ENCODE peak calls at places on chromosomes 4 and X, in seven cellular contexts. One of them, this sample, is unnamed.

GRCh38 chr4:7365472-7366179 is 69.1 kb downstream of the PSAPL1 start:
- DNase-seq in HL-60: no peak
- DNase-seq in breast epithelium: no peak
- DNase-seq in A549: no peak
- DNase-seq in substantia nigra: peak
- DNase-seq in tibial nerve: no peak
- DNase-seq in mesendoderm: no peak
- DNase-seq in this sample: no peak

GRCh38 chr4:188934320-188934975 is 795.2 kb downstream of the TRIML1 start:
- DNase-seq in HL-60: no peak
- DNase-seq in breast epithelium: no peak
- DNase-seq in A549: no peak
- DNase-seq in substantia nigra: no peak
- DNase-seq in tibial nerve: no peak
- DNase-seq in mesendoderm: no peak
- DNase-seq in this sample: no peak

GRCh38 chrX:129522184-129523059 is 868 bp downstream of the SMARCA1 start:
- DNase-seq in HL-60: no peak
- DNase-seq in breast epithelium: peak
- DNase-seq in A549: peak
- DNase-seq in substantia nigra: peak
- DNase-seq in tibial nerve: peak
- DNase-seq in mesendoderm: peak
- DNase-seq in this sample: no peak

GRCh38 chrX:18964880-18965279 is 19.0 kb downstream of the PHKA2 start:
- DNase-seq in HL-60: no peak
- DNase-seq in breast epithelium: no peak
- DNase-seq in A549: no peak
- DNase-seq in substantia nigra: no peak
- DNase-seq in tibial nerve: no peak
- DNase-seq in mesendoderm: no peak
- DNase-seq in this sample: no peak

GRCh38 chrX:119502727-119503483 is 34.7 kb downstream of the SLC25A5 start:
- DNase-seq in HL-60: no peak
- DNase-seq in breast epithelium: no peak
- DNase-seq in A549: peak
- DNase-seq in substantia nigra: no peak
- DNase-seq in tibial nerve: no peak
- DNase-seq in mesendoderm: no peak
- DNase-seq in this sample: no peak

GRCh38 chr4:7970031-7970946 is 30.6 kb upstream of the AFAP1 start:
- DNase-seq in HL-60: no peak
- DNase-seq in breast epithelium: no peak
- DNase-seq in A549: no peak
- DNase-seq in substantia nigra: no peak
- DNase-seq in tibial nerve: no peak
- DNase-seq in mesendoderm: peak
- DNase-seq in this sample: no peak

GRCh38 chrX:137342969-137343368 is 223.0 kb upstream of the ZIC3 start:
- DNase-seq in HL-60: no peak
- DNase-seq in breast epithelium: no peak
- DNase-seq in A549: no peak
- DNase-seq in substantia nigra: no peak
- DNase-seq in tibial nerve: no peak
- DNase-seq in mesendoderm: no peak
- DNase-seq in this sample: no peak

GRCh38 chrX:56785442-56785841 is 56.4 kb downstream of the NBDY start:
- DNase-seq in HL-60: no peak
- DNase-seq in breast epithelium: no peak
- DNase-seq in A549: no peak
- DNase-seq in substantia nigra: no peak
- DNase-seq in tibial nerve: no peak
- DNase-seq in mesendoderm: no peak
- DNase-seq in this sample: no peak

GRCh38 chr4:53744446-53745160 is 153.3 kb upstream of the LNX1 start:
- DNase-seq in HL-60: no peak
- DNase-seq in breast epithelium: no peak
- DNase-seq in A549: no peak
- DNase-seq in substantia nigra: no peak
- DNase-seq in tibial nerve: no peak
- DNase-seq in mesendoderm: peak
- DNase-seq in this sample: no peak

GRCh38 chrX:115260330-115260729 is 26.4 kb upstream of the LRCH2 start:
- DNase-seq in HL-60: no peak
- DNase-seq in breast epithelium: no peak
- DNase-seq in A549: no peak
- DNase-seq in substantia nigra: no peak
- DNase-seq in tibial nerve: no peak
- DNase-seq in mesendoderm: no peak
- DNase-seq in this sample: no peak

GRCh38 chrX:153608821-153609220 is 9.9 kb upstream of the CCNQ start:
- DNase-seq in HL-60: no peak
- DNase-seq in breast epithelium: no peak
- DNase-seq in A549: no peak
- DNase-seq in substantia nigra: no peak
- DNase-seq in tibial nerve: no peak
- DNase-seq in mesendoderm: no peak
- DNase-seq in this sample: no peak

GRCh38 chrX:7787714-7788113 is 55.3 kb upstream of the VCX start:
- DNase-seq in HL-60: no peak
- DNase-seq in breast epithelium: no peak
- DNase-seq in A549: no peak
- DNase-seq in substantia nigra: no peak
- DNase-seq in tibial nerve: no peak
- DNase-seq in mesendoderm: no peak
- DNase-seq in this sample: no peak

GRCh38 chrX:105515561-105515960 is 295.1 kb upstream of the TEX13A start:
- DNase-seq in HL-60: no peak
- DNase-seq in breast epithelium: no peak
- DNase-seq in A549: no peak
- DNase-seq in substantia nigra: no peak
- DNase-seq in tibial nerve: no peak
- DNase-seq in mesendoderm: no peak
- DNase-seq in this sample: no peak

GRCh38 chr4:791866-792630 is 33.9 kb downstream of the CPLX1 start:
- DNase-seq in HL-60: no peak
- DNase-seq in breast epithelium: peak
- DNase-seq in A549: no peak
- DNase-seq in substantia nigra: no peak
- DNase-seq in tibial nerve: peak
- DNase-seq in mesendoderm: peak
- DNase-seq in this sample: no peak

GRCh38 chr4:106058919-106059318 is 163.6 kb downstream of the NPNT start:
- DNase-seq in HL-60: no peak
- DNase-seq in breast epithelium: no peak
- DNase-seq in A549: no peak
- DNase-seq in substantia nigra: no peak
- DNase-seq in tibial nerve: no peak
- DNase-seq in mesendoderm: no peak
- DNase-seq in this sample: no peak

GRCh38 chr4:59945716-59946115 is 1254.4 kb upstream of the ADGRL3 start:
- DNase-seq in HL-60: no peak
- DNase-seq in breast epithelium: no peak
- DNase-seq in A549: no peak
- DNase-seq in substantia nigra: no peak
- DNase-seq in tibial nerve: no peak
- DNase-seq in mesendoderm: no peak
- DNase-seq in this sample: no peak

GRCh38 chr4:55947254-55947882 is 1.4 kb upstream of the CEP135 start:
- DNase-seq in HL-60: peak
- DNase-seq in breast epithelium: no peak
- DNase-seq in A549: no peak
- DNase-seq in substantia nigra: no peak
- DNase-seq in tibial nerve: no peak
- DNase-seq in mesendoderm: no peak
- DNase-seq in this sample: no peak

GRCh38 chrX:123869488-123869887 is 9.6 kb downstream of the XIAP start:
- DNase-seq in HL-60: no peak
- DNase-seq in breast epithelium: no peak
- DNase-seq in A549: no peak
- DNase-seq in substantia nigra: no peak
- DNase-seq in tibial nerve: no peak
- DNase-seq in mesendoderm: no peak
- DNase-seq in this sample: no peak

GRCh38 chr4:78990938-78991810 is 51.9 kb upstream of the PAQR3 start:
- DNase-seq in HL-60: no peak
- DNase-seq in breast epithelium: no peak
- DNase-seq in A549: no peak
- DNase-seq in substantia nigra: no peak
- DNase-seq in tibial nerve: no peak
- DNase-seq in mesendoderm: peak
- DNase-seq in this sample: no peak

GRCh38 chr4:123463869-123464268 is 67.3 kb downstream of the SPRY1 start:
- DNase-seq in HL-60: no peak
- DNase-seq in breast epithelium: no peak
- DNase-seq in A549: no peak
- DNase-seq in substantia nigra: no peak
- DNase-seq in tibial nerve: no peak
- DNase-seq in mesendoderm: no peak
- DNase-seq in this sample: no peak

GRCh38 chr4:5824635-5825034 is 68.3 kb downstream of the CRMP1 start:
- DNase-seq in HL-60: no peak
- DNase-seq in breast epithelium: no peak
- DNase-seq in A549: peak
- DNase-seq in substantia nigra: no peak
- DNase-seq in tibial nerve: no peak
- DNase-seq in mesendoderm: peak
- DNase-seq in this sample: no peak

GRCh38 chrX:80812176-80812575 is 2.5 kb upstream of the BRWD3 start:
- DNase-seq in HL-60: peak
- DNase-seq in breast epithelium: no peak
- DNase-seq in A549: no peak
- DNase-seq in substantia nigra: no peak
- DNase-seq in tibial nerve: no peak
- DNase-seq in mesendoderm: peak
- DNase-seq in this sample: no peak

GRCh38 chr4:182901337-182901736 is 15.8 kb downstream of the DCTD start:
- DNase-seq in HL-60: no peak
- DNase-seq in breast epithelium: no peak
- DNase-seq in A549: no peak
- DNase-seq in substantia nigra: no peak
- DNase-seq in tibial nerve: no peak
- DNase-seq in mesendoderm: no peak
- DNase-seq in this sample: no peak

DNA sequence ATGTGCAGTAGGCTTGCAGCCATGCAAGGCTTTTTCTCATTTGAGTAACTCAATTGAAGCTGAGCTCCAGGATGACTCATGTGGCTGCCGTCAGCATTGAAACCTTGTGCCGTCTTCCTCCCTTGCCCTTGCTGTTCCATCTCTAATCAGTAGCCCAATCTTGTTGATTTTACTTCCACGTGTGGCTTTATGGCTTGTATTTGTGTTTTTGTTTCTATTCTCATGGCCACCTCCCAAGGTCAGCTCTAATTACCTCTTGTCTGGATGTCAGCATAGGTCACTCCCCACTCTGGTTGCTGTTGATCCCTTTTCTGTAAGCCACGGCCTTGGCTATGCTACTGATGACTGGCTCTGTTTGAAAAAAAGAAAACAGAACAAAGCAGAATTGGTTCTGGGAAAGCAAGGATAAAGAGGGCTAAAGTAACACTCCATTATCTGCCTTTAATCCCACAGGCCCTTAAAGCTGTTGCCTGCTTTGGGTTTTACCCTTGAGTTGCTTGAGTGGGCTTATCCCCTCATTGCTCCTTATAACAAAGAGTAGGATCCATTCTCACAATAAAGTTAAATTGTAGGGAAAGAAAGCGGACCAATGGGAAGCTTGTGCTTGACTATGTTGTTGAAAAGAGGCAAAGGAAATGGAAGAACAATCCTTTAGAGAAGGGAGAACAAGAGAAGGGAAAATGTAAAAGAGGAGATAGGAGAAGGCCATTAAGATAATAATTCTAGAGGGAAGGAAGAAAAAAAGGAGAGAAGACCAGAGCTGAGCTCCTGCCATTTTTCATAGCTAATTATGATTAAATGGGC is 173.9 kb upstream of the PGRMC2 start:
- DNase-seq in HL-60: no peak
- DNase-seq in breast epithelium: no peak
- DNase-seq in A549: no peak
- DNase-seq in substantia nigra: no peak
- DNase-seq in tibial nerve: no peak
- DNase-seq in mesendoderm: peak
- DNase-seq in this sample: no peak
- H3K27ac ChIP-seq in HL-60: no peak
- H3K27ac ChIP-seq in breast epithelium: peak
- H3K27ac ChIP-seq in A549: peak
- H3K27ac ChIP-seq in substantia nigra: no peak
- H3K27ac ChIP-seq in tibial nerve: no peak
- H3K27ac ChIP-seq in mesendoderm: no peak
- H3K27ac ChIP-seq in this sample: no peak

GRCh38 chr4:184595430-184595829 is 53.8 kb downstream of the CASP3 start:
- DNase-seq in HL-60: no peak
- DNase-seq in breast epithelium: no peak
- DNase-seq in A549: no peak
- DNase-seq in substantia nigra: no peak
- DNase-seq in tibial nerve: no peak
- DNase-seq in mesendoderm: no peak
- DNase-seq in this sample: no peak

GRCh38 chr4:184599492-184600135 is 49.6 kb downstream of the CASP3 start:
- DNase-seq in HL-60: no peak
- DNase-seq in breast epithelium: no peak
- DNase-seq in A549: no peak
- DNase-seq in substantia nigra: no peak
- DNase-seq in tibial nerve: no peak
- DNase-seq in mesendoderm: no peak
- DNase-seq in this sample: no peak

GRCh38 chr4:184596044-184596616 is 53.1 kb downstream of the CASP3 start:
- DNase-seq in HL-60: no peak
- DNase-seq in breast epithelium: no peak
- DNase-seq in A549: no peak
- DNase-seq in substantia nigra: no peak
- DNase-seq in tibial nerve: no peak
- DNase-seq in mesendoderm: no peak
- DNase-seq in this sample: no peak

GRCh38 chr4:184598753-184599491 is 50.3 kb downstream of the CASP3 start:
- DNase-seq in HL-60: no peak
- DNase-seq in breast epithelium: no peak
- DNase-seq in A549: no peak
- DNase-seq in substantia nigra: no peak
- DNase-seq in tibial nerve: no peak
- DNase-seq in mesendoderm: peak
- DNase-seq in this sample: no peak

GRCh38 chr4:184596617-184597185 is 52.5 kb downstream of the CASP3 start:
- DNase-seq in HL-60: no peak
- DNase-seq in breast epithelium: no peak
- DNase-seq in A549: no peak
- DNase-seq in substantia nigra: no peak
- DNase-seq in tibial nerve: no peak
- DNase-seq in mesendoderm: peak
- DNase-seq in this sample: no peak
- H3K27ac ChIP-seq in HL-60: no peak
- H3K27ac ChIP-seq in breast epithelium: no peak
- H3K27ac ChIP-seq in A549: no peak
- H3K27ac ChIP-seq in substantia nigra: no peak
- H3K27ac ChIP-seq in tibial nerve: no peak
- H3K27ac ChIP-seq in mesendoderm: no peak
- H3K27ac ChIP-seq in this sample: no peak

GRCh38 chr4:2415213-2415612 is 3.2 kb downstream of the ZFYVE28 start:
- DNase-seq in HL-60: no peak
- DNase-seq in breast epithelium: no peak
- DNase-seq in A549: no peak
- DNase-seq in substantia nigra: no peak
- DNase-seq in tibial nerve: no peak
- DNase-seq in mesendoderm: no peak
- DNase-seq in this sample: no peak
- H3K27ac ChIP-seq in HL-60: no peak
- H3K27ac ChIP-seq in breast epithelium: no peak
- H3K27ac ChIP-seq in A549: no peak
- H3K27ac ChIP-seq in substantia nigra: no peak
- H3K27ac ChIP-seq in tibial nerve: no peak
- H3K27ac ChIP-seq in mesendoderm: no peak
- H3K27ac ChIP-seq in this sample: no peak

GRCh38 chr4:170080496-170080895 is 9.3 kb downstream of the AADAT start:
- DNase-seq in HL-60: no peak
- DNase-seq in breast epithelium: no peak
- DNase-seq in A549: no peak
- DNase-seq in substantia nigra: no peak
- DNase-seq in tibial nerve: no peak
- DNase-seq in mesendoderm: no peak
- DNase-seq in this sample: no peak
- H3K27ac ChIP-seq in HL-60: no peak
- H3K27ac ChIP-seq in breast epithelium: no peak
- H3K27ac ChIP-seq in A549: no peak
- H3K27ac ChIP-seq in substantia nigra: no peak
- H3K27ac ChIP-seq in tibial nerve: no peak
- H3K27ac ChIP-seq in mesendoderm: no peak
- H3K27ac ChIP-seq in this sample: no peak